ENCODE peak calls at places on chromosomes 4 and X, in five cellular contexts. P is choroid plexus epithelial cell, Q is D341Med, W is pancreas, E is EL. H is an unnamed sample.

GRCh38 chr4:149574973-149575372 is 240.7 kb downstream of the IQCM start:
- DNase-seq in P (no peak), Q (no peak), W (no peak), E (no peak), H (no peak)

GRCh38 chr4:152684007-152684406 is 4.2 kb upstream of the TMEM154 start:
- DNase-seq in P (no peak), Q (no peak), W (no peak), E (no peak), H (no peak)

GRCh38 chr4:5757536-5757935 is 46.5 kb downstream of the EVC start:
- DNase-seq in P (no peak), Q (no peak), W (no peak), E (no peak), H (no peak)

GRCh38 chr4:37827030-37827705 is 682 bp downstream of the PGM2 start:
- DNase-seq in P (peak), Q (no peak), W (no peak), E (peak), H (no peak)

GRCh38 chr4:76673361-76673760 is 224.6 kb downstream of the SOWAHB start:
- DNase-seq in P (peak), Q (no peak), W (no peak), E (no peak), H (no peak)

GRCh38 chrX:45743081-45743533 is 542.4 kb upstream of the DIPK2B start:
- DNase-seq in P (peak), Q (peak), W (no peak), E (peak), H (peak)

GRCh38 chr4:100985576-100985975 is 361.8 kb downstream of the PPP3CA start:
- DNase-seq in P (no peak), Q (no peak), W (no peak), E (no peak), H (peak)

GRCh38 chrX:84186603-84187358 is 1.2 kb downstream of the RPS6KA6 start:
- DNase-seq in P (peak), Q (no peak), W (no peak), E (peak), H (peak)

GRCh38 chr4:1399508-1400190 is 6.6 kb downstream of the NKX1-1 start:
- DNase-seq in P (no peak), Q (no peak), W (no peak), E (no peak), H (no peak)

GRCh38 chrX:109448539-109448938 is 33.3 kb downstream of the GUCY2F start:
- DNase-seq in P (no peak), Q (no peak), W (no peak), E (no peak), H (peak)

GRCh38 chr4:139682309-139683210 is 16.9 kb downstream of the MGST2 start:
- DNase-seq in P (no peak), Q (no peak), W (no peak), E (no peak), H (no peak)

H was measured in HAP-1.